ENCODE peak calls at places on chromosome 17, in eight cellular contexts. C is astrocyte of the spinal cord; H is BE2C; O is CD8-positive, alpha-beta T cell; P is left ventricle myocardium inferior; I is Caco-2; E is glutamatergic neuron; K is MCF 10A. Q is an unnamed sample.

GRCh38 chr17:64006361-64007088 is 8.4 kb downstream of the PRR29 start:
- DNase-seq in C (no peak), H (peak), O (no peak), P (peak), I (no peak), E (no peak), K (no peak), Q (no peak)

GRCh38 chr17:72284806-72285205 is 164.0 kb downstream of the SOX9 start:
- DNase-seq in C (no peak), H (no peak), O (no peak), P (no peak), I (peak), E (no peak), K (no peak), Q (no peak)

GRCh38 chr17:41322264-41322902 is 6.9 kb upstream of the KRTAP17-1 start:
- DNase-seq in C (peak), H (no peak), O (no peak), P (no peak), I (peak), E (no peak), K (peak), Q (no peak)

GRCh38 chr17:43540821-43541674 is 5.1 kb downstream of the ETV4 start:
- DNase-seq in C (no peak), H (peak), O (no peak), P (peak), I (no peak), E (no peak), K (no peak), Q (no peak)

GRCh38 chr17:16940116-16940881 is 31.6 kb downstream of the TNFRSF13B start:
- DNase-seq in C (no peak), H (no peak), O (no peak), P (no peak), I (no peak), E (no peak), K (no peak), Q (no peak)

GRCh38 chr17:14331200-14331981 is 30.5 kb downstream of the HS3ST3B1 start:
- DNase-seq in C (no peak), H (no peak), O (no peak), P (no peak), I (no peak), E (no peak), K (no peak), Q (no peak)

GRCh38 chr17:8082312-8082711 is 5.2 kb downstream of the ALOX12B start:
- DNase-seq in C (no peak), H (no peak), O (no peak), P (no peak), I (no peak), E (no peak), K (no peak), Q (no peak)

GRCh38 chr17:29004081-29004692 is 1.6 kb downstream of the SEZ6 start:
- DNase-seq in C (no peak), H (no peak), O (no peak), P (no peak), I (peak), E (no peak), K (peak), Q (no peak)

GRCh38 chr17:66491213-66491612 is 188.8 kb downstream of the PRKCA start:
- DNase-seq in C (peak), H (no peak), O (no peak), P (no peak), I (no peak), E (no peak), K (no peak), Q (no peak)

GRCh38 chr17:66493283-66494019 is 191.0 kb downstream of the PRKCA start:
- DNase-seq in C (peak), H (no peak), O (no peak), P (no peak), I (no peak), E (no peak), K (peak), Q (no peak)

GRCh38 chr17:66492500-66493123 is 190.2 kb downstream of the PRKCA start:
- DNase-seq in C (no peak), H (no peak), O (no peak), P (no peak), I (no peak), E (no peak), K (no peak), Q (no peak)

GRCh38 chr17:66491665-66492064 is 189.3 kb downstream of the PRKCA start:
- DNase-seq in C (no peak), H (no peak), O (no peak), P (no peak), I (no peak), E (no peak), K (no peak), Q (no peak)

DNA sequence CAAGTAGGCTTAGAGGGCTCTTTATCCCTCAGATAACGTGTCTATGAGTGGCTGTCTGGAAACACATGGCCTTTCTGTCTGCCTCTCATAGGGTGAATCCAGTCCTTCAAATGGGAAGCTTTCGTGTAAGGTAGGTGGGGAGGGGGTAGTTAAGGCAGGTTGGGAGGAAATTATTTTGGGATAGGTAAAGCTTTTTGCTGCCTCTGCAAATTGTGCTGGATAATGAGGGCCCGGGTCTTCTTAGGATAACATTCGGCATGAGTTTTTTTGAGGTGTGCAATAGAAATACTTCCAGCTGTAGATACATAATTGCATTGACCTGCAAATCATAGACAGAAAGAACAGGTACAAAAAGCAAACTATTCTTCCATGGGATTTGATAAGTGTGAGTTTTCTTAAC is 189.7 kb downstream of the PRKCA start:
- DNase-seq in C (no peak), H (no peak), O (no peak), P (no peak), I (no peak), E (no peak), K (no peak), Q (no peak)
- TF ChIP-seq CTCF in C (no peak), H (no peak), O (no peak), P (no peak), I (no peak), E (no peak), K (no peak), Q (no peak)

GRCh38 chr17:74439691-74440567 is 8.0 kb downstream of the GPRC5C start:
- DNase-seq in C (no peak), H (no peak), O (no peak), P (no peak), I (no peak), E (no peak), K (no peak), Q (no peak)

GRCh38 chr17:74435775-74436359 is 4.0 kb downstream of the GPRC5C start:
- DNase-seq in C (no peak), H (no peak), O (no peak), P (no peak), I (no peak), E (no peak), K (no peak), Q (no peak)

GRCh38 chr17:74433421-74434121 is 1.7 kb downstream of the GPRC5C start:
- DNase-seq in C (no peak), H (no peak), O (no peak), P (no peak), I (no peak), E (peak), K (no peak), Q (peak)

GRCh38 chr17:74441537-74441936 is 9.6 kb downstream of the GPRC5C start:
- DNase-seq in C (no peak), H (no peak), O (no peak), P (no peak), I (no peak), E (no peak), K (no peak), Q (no peak)

GRCh38 chr17:74437702-74438101 is 5.8 kb downstream of the GPRC5C start:
- DNase-seq in C (no peak), H (no peak), O (no peak), P (no peak), I (peak), E (peak), K (no peak), Q (no peak)
- TF ChIP-seq CTCF in C (peak), H (peak), O (peak), P (peak), I (peak), E (peak), K (peak), Q (peak)

DNA sequence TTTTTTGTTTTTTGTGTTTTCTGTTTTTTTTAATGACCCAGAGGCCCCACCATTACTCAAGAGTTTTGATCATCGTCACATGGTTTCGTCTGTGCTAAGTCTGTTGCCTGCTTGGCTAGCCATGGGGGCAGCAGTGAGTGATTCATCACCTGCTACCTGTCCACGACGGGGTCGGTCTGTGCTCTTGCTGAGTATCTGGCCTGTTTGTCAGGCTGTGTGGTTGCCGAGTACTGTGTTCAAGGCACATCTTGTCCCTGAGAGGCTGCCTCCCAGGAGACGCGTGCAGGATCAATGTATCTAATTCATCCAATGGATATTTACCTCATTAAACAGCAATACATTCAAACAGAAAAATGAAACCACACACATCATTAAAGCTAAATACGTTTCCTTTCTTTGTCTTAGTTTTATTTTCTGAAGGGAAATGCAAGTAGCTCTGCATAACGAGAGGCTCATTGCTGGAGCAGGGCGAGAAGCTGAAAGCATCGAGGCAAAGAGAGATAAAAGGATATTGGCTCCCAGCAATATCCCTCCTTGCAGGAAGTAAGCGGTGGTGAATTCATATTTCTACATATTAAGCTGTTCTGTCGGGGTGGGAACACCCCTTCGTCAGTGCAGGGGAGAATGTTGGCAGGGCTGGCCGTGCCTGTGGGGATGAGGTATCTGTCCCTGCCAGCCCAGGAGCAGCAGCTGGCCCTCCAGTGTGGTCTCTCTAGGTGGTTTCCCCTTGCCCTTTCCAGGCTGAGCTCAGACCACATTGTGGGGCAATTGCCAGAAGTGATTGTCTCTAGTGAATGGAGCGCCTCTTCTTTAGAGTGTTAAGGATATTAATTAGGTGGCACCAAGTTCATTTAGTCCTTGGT is 166.2 kb upstream of the ASIC2 start:
- DNase-seq in C (no peak), H (no peak), O (no peak), P (no peak), I (no peak), E (no peak), K (no peak), Q (no peak)
- TF ChIP-seq CTCF in C (no peak), H (no peak), O (no peak), P (no peak), I (no peak), E (no peak), K (no peak), Q (no peak)

GRCh38 chr17:50808413-50808812 is 27.0 kb upstream of the WFIKKN2 start:
- DNase-seq in C (no peak), H (no peak), O (no peak), P (no peak), I (no peak), E (no peak), K (no peak), Q (no peak)

GRCh38 chr17:50805486-50805885 is 29.9 kb upstream of the WFIKKN2 start:
- DNase-seq in C (no peak), H (no peak), O (no peak), P (no peak), I (no peak), E (no peak), K (no peak), Q (no peak)

GRCh38 chr17:50807014-50807413 is 28.4 kb upstream of the WFIKKN2 start:
- DNase-seq in C (peak), H (no peak), O (no peak), P (no peak), I (no peak), E (no peak), K (peak), Q (no peak)

GRCh38 chr17:50807675-50808074 is 27.7 kb upstream of the WFIKKN2 start:
- DNase-seq in C (no peak), H (no peak), O (no peak), P (no peak), I (no peak), E (no peak), K (no peak), Q (no peak)

DNA sequence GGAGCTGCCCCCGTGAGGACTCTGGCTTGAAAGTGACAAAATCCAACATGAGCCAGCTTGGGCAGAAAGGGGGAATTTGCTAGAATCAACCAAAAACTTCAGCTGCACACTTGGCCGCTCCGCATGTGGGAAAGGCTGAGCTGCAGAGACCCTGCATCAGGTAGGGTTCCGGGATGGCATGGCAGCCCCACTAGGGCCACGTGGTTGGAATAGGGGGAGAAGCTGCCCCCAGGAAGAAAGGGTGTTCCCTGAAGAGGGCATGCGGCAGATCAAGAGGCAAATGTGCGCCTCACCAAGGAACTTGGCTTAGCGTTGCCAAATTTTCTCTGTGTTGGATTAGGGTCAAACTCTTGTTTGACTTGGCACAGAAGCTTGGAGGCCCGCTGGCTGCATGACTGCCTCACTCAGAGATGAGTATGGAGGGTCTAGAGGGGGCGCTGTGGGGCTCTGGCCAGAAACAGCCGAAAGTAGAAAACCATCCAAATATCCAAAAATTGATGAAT is 29.2 kb upstream of the WFIKKN2 start:
- DNase-seq in C (peak), H (no peak), O (no peak), P (no peak), I (no peak), E (no peak), K (peak), Q (no peak)
- TF ChIP-seq CTCF in C (peak), H (peak), O (no peak), P (no peak), I (peak), E (no peak), K (no peak), Q (peak)

GRCh38 chr17:9576521-9577401 is at the start of gene CFAP52:
- DNase-seq in C (peak), H (peak), O (peak), P (peak), I (peak), E (peak), K (peak), Q (peak)

GRCh38 chr17:9577402-9577709 is 914 bp downstream of the CFAP52 start:
- DNase-seq in C (no peak), H (no peak), O (no peak), P (no peak), I (no peak), E (no peak), K (no peak), Q (no peak)

GRCh38 chr17:9571201-9571600 is 4.4 kb downstream of the STX8 start:
- DNase-seq in C (no peak), H (no peak), O (no peak), P (no peak), I (no peak), E (no peak), K (no peak), Q (no peak)

GRCh38 chr17:9575381-9576072 is at the start of gene STX8:
- DNase-seq in C (peak), H (peak), O (peak), P (peak), I (peak), E (peak), K (peak), Q (peak)
- TF ChIP-seq CTCF in C (no peak), H (no peak), O (no peak), P (no peak), I (no peak), E (no peak), K (no peak), Q (no peak)

DNA sequence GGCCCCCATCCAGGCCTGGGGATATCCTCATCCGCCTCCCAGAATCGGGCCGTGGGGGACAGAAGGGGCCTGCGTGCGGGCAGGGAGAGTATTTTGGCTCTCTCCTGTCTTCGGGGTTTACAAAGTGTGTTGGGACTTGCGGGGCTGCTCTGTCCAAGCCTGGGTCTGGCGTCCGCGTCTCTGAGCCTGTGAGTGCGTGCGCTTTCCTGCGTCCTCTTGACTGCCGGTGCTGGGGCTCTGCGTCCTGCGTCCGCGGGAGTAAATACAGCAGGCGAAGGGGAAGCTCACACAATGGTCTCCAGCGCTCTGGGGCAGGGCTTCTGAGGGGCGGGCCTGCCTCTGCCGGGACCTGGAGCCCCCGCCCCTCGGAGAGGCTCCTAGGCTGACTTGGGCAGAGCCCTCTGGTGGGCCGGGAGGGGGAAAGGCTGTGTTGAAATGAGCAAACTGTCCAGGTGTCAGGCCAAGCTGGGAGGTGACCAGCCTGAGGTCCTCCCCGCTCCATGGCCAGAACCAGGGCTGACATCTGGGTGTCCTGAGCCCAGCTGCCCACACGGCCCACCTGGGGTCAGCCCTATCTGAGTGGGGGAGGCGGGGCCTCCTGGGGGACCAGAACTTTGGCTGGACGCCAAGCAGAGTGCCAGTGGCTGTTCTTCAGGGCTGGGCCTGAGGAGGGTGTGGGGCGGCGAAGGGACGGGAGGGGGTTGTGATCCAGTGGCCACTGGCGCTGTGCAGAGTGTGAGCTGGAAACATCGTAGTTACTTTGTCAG is 233.6 kb downstream of the SEC14L1 start:
- DNase-seq in C (peak), H (peak), O (peak), P (peak), I (no peak), E (peak), K (no peak), Q (peak)
- TF ChIP-seq CTCF in C (peak), H (peak), O (peak), P (peak), I (no peak), E (no peak), K (no peak), Q (peak)

GRCh38 chr17:56824503-56824902 is 9.2 kb downstream of the C17orf67 start:
- DNase-seq in C (no peak), H (no peak), O (no peak), P (no peak), I (no peak), E (no peak), K (peak), Q (no peak)
- TF ChIP-seq CTCF in C (no peak), H (no peak), O (no peak), P (no peak), I (no peak), E (no peak), K (no peak), Q (no peak)

DNA sequence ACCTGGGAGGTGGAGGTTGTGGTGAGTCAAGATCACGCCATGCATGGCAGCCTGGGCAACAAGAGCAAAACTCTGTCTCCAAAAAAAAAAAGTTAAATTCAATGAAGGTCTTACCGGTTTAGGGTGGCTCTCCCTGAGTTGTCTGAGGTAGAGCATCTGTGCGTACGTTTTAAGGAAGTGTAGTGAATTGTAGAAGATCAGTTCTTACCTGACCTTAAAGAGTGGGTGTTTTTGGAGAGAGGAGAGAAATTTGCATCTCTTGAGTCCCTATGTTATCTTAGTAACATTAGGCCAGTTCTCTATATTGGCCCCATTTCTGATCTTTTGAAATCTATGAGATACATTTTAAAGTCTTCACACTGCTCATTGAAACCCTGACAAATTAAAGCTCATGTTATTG is 56.2 kb downstream of the ELAC2 start:
- DNase-seq in C (no peak), H (no peak), O (no peak), P (no peak), I (no peak), E (no peak), K (no peak), Q (no peak)
- TF ChIP-seq CTCF in C (no peak), H (no peak), O (no peak), P (no peak), I (no peak), E (no peak), K (no peak), Q (no peak)

Q was measured in progenitor cell of endocrine pancreas.